ENCODE peak calls at places on chromosome 21, in five cellular contexts. One of them, this sample, is unnamed.

GRCh38 chr21:36902793-36903192 is 63.7 kb downstream of the HLCS start:
- DNase-seq in GM12878: no peak
- DNase-seq in A549: no peak
- DNase-seq in HepG2: no peak
- DNase-seq in K562: no peak
- DNase-seq in this sample: no peak

GRCh38 chr21:41596241-41596925 is 88.4 kb upstream of the TMPRSS2 start:
- DNase-seq in GM12878: no peak
- DNase-seq in A549: no peak
- DNase-seq in HepG2: no peak
- DNase-seq in K562: no peak
- DNase-seq in this sample: no peak

GRCh38 chr21:16455978-16456377 is 726.2 kb downstream of the USP25 start:
- DNase-seq in GM12878: no peak
- DNase-seq in A549: no peak
- DNase-seq in HepG2: no peak
- DNase-seq in K562: no peak
- DNase-seq in this sample: no peak

GRCh38 chr21:35025206-35026152 is 23.6 kb downstream of the RUNX1 start:
- DNase-seq in GM12878: no peak
- DNase-seq in A549: no peak
- DNase-seq in HepG2: no peak
- DNase-seq in K562: no peak
- DNase-seq in this sample: no peak

GRCh38 chr21:36166705-36167104 is 10.1 kb downstream of the DOP1B start:
- DNase-seq in GM12878: no peak
- DNase-seq in A549: no peak
- DNase-seq in HepG2: no peak
- DNase-seq in K562: peak; percentile 45
- DNase-seq in this sample: no peak

GRCh38 chr21:36723371-36723881 is 24.5 kb downstream of the SIM2 start:
- DNase-seq in GM12878: no peak
- DNase-seq in A549: no peak
- DNase-seq in HepG2: no peak
- DNase-seq in K562: no peak
- DNase-seq in this sample: no peak

GRCh38 chr21:16532841-16533240 is 803.1 kb downstream of the USP25 start:
- DNase-seq in GM12878: no peak
- DNase-seq in A549: no peak
- DNase-seq in HepG2: no peak
- DNase-seq in K562: no peak
- DNase-seq in this sample: no peak

GRCh38 chr21:21851657-21852056 is 853.4 kb downstream of the NCAM2 start:
- DNase-seq in GM12878: no peak
- DNase-seq in A549: no peak
- DNase-seq in HepG2: no peak
- DNase-seq in K562: no peak
- DNase-seq in this sample: no peak

GRCh38 chr21:17784604-17785402 is 34.4 kb downstream of the C21orf91 start:
- DNase-seq in GM12878: peak; percentile 99
- DNase-seq in A549: no peak
- DNase-seq in HepG2: no peak
- DNase-seq in K562: no peak
- DNase-seq in this sample: no peak

GRCh38 chr21:36551731-36552457 is 72.0 kb upstream of the CLDN14 start:
- DNase-seq in GM12878: no peak
- DNase-seq in A549: no peak
- DNase-seq in HepG2: no peak
- DNase-seq in K562: no peak
- DNase-seq in this sample: no peak

GRCh38 chr21:15809818-15810217 is 80.0 kb downstream of the USP25 start:
- DNase-seq in GM12878: no peak
- DNase-seq in A549: no peak
- DNase-seq in HepG2: no peak
- DNase-seq in K562: no peak
- DNase-seq in this sample: no peak

GRCh38 chr21:26550357-26550756 is 22.7 kb downstream of the CYYR1 start:
- DNase-seq in GM12878: no peak
- DNase-seq in A549: no peak
- DNase-seq in HepG2: no peak
- DNase-seq in K562: no peak
- DNase-seq in this sample: no peak

GRCh38 chr21:15063081-15063820 is 1.5 kb downstream of the NRIP1 start:
- DNase-seq in GM12878: no peak
- DNase-seq in A549: no peak
- DNase-seq in HepG2: peak; percentile 29
- DNase-seq in K562: peak; percentile 46
- DNase-seq in this sample: no peak

GRCh38 chr21:42495765-42496119 is 282 bp downstream of the RSPH1 start:
- DNase-seq in GM12878: no peak
- DNase-seq in A549: peak; percentile 20
- DNase-seq in HepG2: no peak
- DNase-seq in K562: no peak
- DNase-seq in this sample: no peak

GRCh38 chr21:36325373-36326010 is 5.5 kb downstream of the MORC3 start:
- DNase-seq in GM12878: no peak
- DNase-seq in A549: no peak
- DNase-seq in HepG2: peak; percentile 42
- DNase-seq in K562: no peak
- DNase-seq in this sample: no peak

GRCh38 chr21:15058718-15059316 is 6.0 kb downstream of the NRIP1 start:
- DNase-seq in GM12878: no peak
- DNase-seq in A549: peak; percentile 5
- DNase-seq in HepG2: no peak
- DNase-seq in K562: peak; percentile 66
- DNase-seq in this sample: no peak

GRCh38 chr21:42474982-42475381 is 21.0 kb downstream of the RSPH1 start:
- DNase-seq in GM12878: no peak
- DNase-seq in A549: no peak
- DNase-seq in HepG2: no peak
- DNase-seq in K562: no peak
- DNase-seq in this sample: no peak

GRCh38 chr21:31397939-31398338 is 53.9 kb upstream of the TIAM1 start:
- DNase-seq in GM12878: no peak
- DNase-seq in A549: no peak
- DNase-seq in HepG2: no peak
- DNase-seq in K562: no peak
- DNase-seq in this sample: no peak

GRCh38 chr21:17711896-17712295 is 99.2 kb upstream of the BTG3 start:
- DNase-seq in GM12878: no peak
- DNase-seq in A549: no peak
- DNase-seq in HepG2: no peak
- DNase-seq in K562: no peak
- DNase-seq in this sample: no peak

GRCh38 chr21:34510148-34511142 is 1.6 kb downstream of the KCNE1 start:
- DNase-seq in GM12878: no peak
- DNase-seq in A549: peak; percentile 13
- DNase-seq in HepG2: peak; percentile 67
- DNase-seq in K562: peak; percentile 69
- DNase-seq in this sample: peak; percentile 90

GRCh38 chr21:45075606-45076244 is 1.3 kb downstream of the ADARB1 start:
- DNase-seq in GM12878: no peak
- DNase-seq in A549: no peak
- DNase-seq in HepG2: no peak
- DNase-seq in K562: no peak
- DNase-seq in this sample: no peak
- TF ChIP-seq ESRRA in GM12878: no peak
- TF ChIP-seq ESRRA in A549: no peak
- TF ChIP-seq ESRRA in HepG2: no peak
- TF ChIP-seq ESRRA in K562: no peak
- TF ChIP-seq ESRRA in this sample: no peak

DNA sequence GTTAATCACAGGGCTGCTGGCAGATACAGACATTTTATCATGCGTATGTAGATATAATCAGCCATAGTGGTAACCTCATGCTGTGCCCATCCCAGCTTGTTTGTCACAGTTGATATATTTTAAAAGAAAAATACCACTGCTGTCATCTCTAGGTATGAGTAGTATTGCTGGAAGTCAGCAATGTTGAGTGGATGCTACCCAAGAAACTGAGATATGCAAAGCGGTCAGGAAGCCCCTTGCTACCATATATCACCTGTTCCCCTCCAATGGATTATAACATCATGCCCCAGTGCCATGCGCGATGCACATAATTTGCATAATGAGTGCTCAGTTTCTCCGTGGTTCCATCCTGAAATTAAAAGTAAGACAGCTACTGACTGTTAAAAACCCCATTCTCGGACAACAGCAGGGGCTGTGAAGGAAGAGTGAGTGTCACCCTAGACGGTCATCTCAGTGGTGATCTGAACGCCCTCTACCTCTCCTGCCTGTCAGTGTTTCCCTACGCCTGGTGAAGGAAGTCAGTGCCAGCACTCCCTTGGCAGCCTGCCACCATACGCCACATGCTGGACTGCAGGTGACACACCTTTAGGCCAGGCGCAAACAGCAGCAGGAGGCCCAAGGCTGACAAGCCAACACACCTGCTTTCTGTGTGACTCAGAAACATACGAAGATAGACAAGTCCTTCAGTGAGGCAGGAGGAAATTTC is 2.7 kb downstream of the IL10RB start:
- DNase-seq in GM12878: peak; percentile 96
- DNase-seq in A549: no peak
- DNase-seq in HepG2: peak; percentile 29
- DNase-seq in K562: no peak
- DNase-seq in this sample: no peak
- TF ChIP-seq ESRRA in GM12878: no peak
- TF ChIP-seq ESRRA in A549: no peak
- TF ChIP-seq ESRRA in HepG2: no peak
- TF ChIP-seq ESRRA in K562: no peak
- TF ChIP-seq ESRRA in this sample: no peak

GRCh38 chr21:28937737-28938136 is 54.9 kb downstream of the LTN1 start:
- DNase-seq in GM12878: no peak
- DNase-seq in A549: no peak
- DNase-seq in HepG2: no peak
- DNase-seq in K562: no peak
- DNase-seq in this sample: no peak

GRCh38 chr21:28932717-28933116 is 60.0 kb downstream of the LTN1 start:
- DNase-seq in GM12878: no peak
- DNase-seq in A549: no peak
- DNase-seq in HepG2: no peak
- DNase-seq in K562: no peak
- DNase-seq in this sample: no peak

GRCh38 chr21:28936721-28937120 is 56.0 kb downstream of the LTN1 start:
- DNase-seq in GM12878: no peak
- DNase-seq in A549: no peak
- DNase-seq in HepG2: no peak
- DNase-seq in K562: no peak
- DNase-seq in this sample: no peak

GRCh38 chr21:28938726-28939125 is 54.0 kb downstream of the LTN1 start:
- DNase-seq in GM12878: no peak
- DNase-seq in A549: no peak
- DNase-seq in HepG2: no peak
- DNase-seq in K562: no peak
- DNase-seq in this sample: no peak

DNA sequence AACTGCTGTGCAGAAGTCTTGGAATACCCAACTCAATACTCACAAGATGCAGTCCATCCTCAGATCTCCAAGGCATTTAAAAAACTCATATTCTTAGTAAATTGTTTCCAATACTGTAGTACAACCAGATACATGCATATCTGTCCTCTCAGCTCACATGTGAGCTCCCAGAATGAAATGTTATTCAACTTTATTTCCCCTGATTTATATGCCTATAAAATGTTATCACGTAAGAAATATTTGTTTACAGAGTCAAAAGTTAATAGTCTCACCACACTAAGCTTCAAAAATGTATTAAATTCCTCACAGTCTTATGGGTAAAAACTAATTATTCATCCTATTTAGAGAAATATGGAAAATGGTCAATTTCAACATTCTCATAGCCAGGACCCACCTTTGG is 56.6 kb downstream of the LTN1 start:
- DNase-seq in GM12878: no peak
- DNase-seq in A549: no peak
- DNase-seq in HepG2: no peak
- DNase-seq in K562: no peak
- DNase-seq in this sample: no peak
- TF ChIP-seq ESRRA in GM12878: no peak
- TF ChIP-seq ESRRA in A549: no peak
- TF ChIP-seq ESRRA in HepG2: no peak
- TF ChIP-seq ESRRA in K562: no peak
- TF ChIP-seq ESRRA in this sample: no peak

GRCh38 chr21:29053656-29054055 is 19.8 kb downstream of the CCT8 start:
- DNase-seq in GM12878: no peak
- DNase-seq in A549: no peak
- DNase-seq in HepG2: no peak
- DNase-seq in K562: no peak
- DNase-seq in this sample: no peak

GRCh38 chr21:29053011-29053553 is 20.4 kb downstream of the CCT8 start:
- DNase-seq in GM12878: no peak
- DNase-seq in A549: no peak
- DNase-seq in HepG2: no peak
- DNase-seq in K562: no peak
- DNase-seq in this sample: no peak

GRCh38 chr21:29056538-29057050 is 16.9 kb downstream of the CCT8 start:
- DNase-seq in GM12878: no peak
- DNase-seq in A549: no peak
- DNase-seq in HepG2: no peak
- DNase-seq in K562: no peak
- DNase-seq in this sample: no peak

GRCh38 chr21:29056005-29056404 is 17.4 kb downstream of the CCT8 start:
- DNase-seq in GM12878: no peak
- DNase-seq in A549: no peak
- DNase-seq in HepG2: no peak
- DNase-seq in K562: no peak
- DNase-seq in this sample: no peak

DNA sequence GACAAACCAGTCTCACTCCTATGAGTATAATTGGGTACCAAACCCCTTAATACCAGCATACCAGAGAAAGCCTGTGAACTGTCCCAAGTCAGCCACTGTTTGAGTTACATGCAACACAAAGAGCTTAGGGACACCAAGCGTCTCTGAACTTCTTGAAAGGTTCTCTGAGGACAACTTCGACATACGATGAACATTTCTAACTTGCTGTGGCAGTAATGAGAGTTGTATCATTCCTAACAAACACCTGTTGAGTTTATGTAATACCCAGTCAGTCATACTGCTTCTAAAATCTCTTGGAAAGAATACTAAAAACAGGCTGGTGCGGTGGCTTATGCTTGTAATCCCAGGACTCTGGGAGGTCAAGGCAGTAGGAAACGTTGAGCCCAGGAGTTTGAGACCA is 18.4 kb downstream of the CCT8 start:
- DNase-seq in GM12878: no peak
- DNase-seq in A549: no peak
- DNase-seq in HepG2: no peak
- DNase-seq in K562: no peak
- DNase-seq in this sample: no peak
- TF ChIP-seq ESRRA in GM12878: no peak
- TF ChIP-seq ESRRA in A549: no peak
- TF ChIP-seq ESRRA in HepG2: no peak
- TF ChIP-seq ESRRA in K562: no peak
- TF ChIP-seq ESRRA in this sample: no peak

This sample was measured in WTC11.